ENCODE peak calls at places on chromosome 1, in ten cellular contexts. V is GM23338; F is heart right ventricle; S is Panc1; I is SK-N-SH; N is PC-3; O is small intestine; Y is CD8-positive, alpha-beta memory T cell; W is esophagus squamous epithelium; A is psoas muscle. U is an unnamed sample.

GRCh38 chr1:207124389-207124788 is 20.4 kb downstream of the C4BPA start:
- DNase-seq in V (no peak), F (no peak), S (no peak), I (no peak), N (no peak), O (peak; percentile 11), Y (no peak), W (no peak), A (no peak), U (no peak)

GRCh38 chr1:119784127-119784781 is 15.5 kb upstream of the HMGCS2 start:
- DNase-seq in V (no peak), F (no peak), S (no peak), I (no peak), N (peak; percentile 12), O (peak; percentile 66), Y (no peak), W (no peak), A (peak; percentile 72), U (peak; percentile 64)

GRCh38 chr1:234479866-234480265 is 887 bp upstream of the TARBP1 start:
- DNase-seq in V (no peak), F (no peak), S (no peak), I (no peak), N (no peak), O (no peak), Y (no peak), W (no peak), A (no peak), U (no peak)

GRCh38 chr1:29304025-29304684 is 67.8 kb downstream of the PTPRU start:
- DNase-seq in V (no peak), F (no peak), S (no peak), I (no peak), N (no peak), O (peak; percentile 30), Y (no peak), W (no peak), A (no peak), U (no peak)

GRCh38 chr1:217274927-217275616 is 355.8 kb downstream of the GPATCH2 start:
- DNase-seq in V (no peak), F (no peak), S (no peak), I (no peak), N (peak; percentile 97), O (no peak), Y (no peak), W (no peak), A (no peak), U (no peak)

GRCh38 chr1:61224609-61225008 is 142.2 kb downstream of the NFIA start:
- DNase-seq in V (no peak), F (peak; percentile 37), S (no peak), I (no peak), N (no peak), O (peak; percentile 6), Y (no peak), W (no peak), A (no peak), U (no peak)

GRCh38 chr1:156204686-156205085 is 8.1 kb upstream of the PMF1 start:
- DNase-seq in V (no peak), F (no peak), S (no peak), I (no peak), N (no peak), O (no peak), Y (no peak), W (no peak), A (no peak), U (no peak)

GRCh38 chr1:44707112-44707881 is 23.7 kb downstream of the RNU5D-1 start:
- DNase-seq in V (no peak), F (no peak), S (peak; percentile 77), I (no peak), N (peak; percentile 96), O (no peak), Y (no peak), W (no peak), A (no peak), U (no peak)

GRCh38 chr1:225896937-225897549 is 8.1 kb upstream of the LEFTY1 start:
- DNase-seq in V (no peak), F (no peak), S (no peak), I (no peak), N (peak; percentile 88), O (peak; percentile 77), Y (peak; percentile 69), W (no peak), A (no peak), U (no peak)

DNA sequence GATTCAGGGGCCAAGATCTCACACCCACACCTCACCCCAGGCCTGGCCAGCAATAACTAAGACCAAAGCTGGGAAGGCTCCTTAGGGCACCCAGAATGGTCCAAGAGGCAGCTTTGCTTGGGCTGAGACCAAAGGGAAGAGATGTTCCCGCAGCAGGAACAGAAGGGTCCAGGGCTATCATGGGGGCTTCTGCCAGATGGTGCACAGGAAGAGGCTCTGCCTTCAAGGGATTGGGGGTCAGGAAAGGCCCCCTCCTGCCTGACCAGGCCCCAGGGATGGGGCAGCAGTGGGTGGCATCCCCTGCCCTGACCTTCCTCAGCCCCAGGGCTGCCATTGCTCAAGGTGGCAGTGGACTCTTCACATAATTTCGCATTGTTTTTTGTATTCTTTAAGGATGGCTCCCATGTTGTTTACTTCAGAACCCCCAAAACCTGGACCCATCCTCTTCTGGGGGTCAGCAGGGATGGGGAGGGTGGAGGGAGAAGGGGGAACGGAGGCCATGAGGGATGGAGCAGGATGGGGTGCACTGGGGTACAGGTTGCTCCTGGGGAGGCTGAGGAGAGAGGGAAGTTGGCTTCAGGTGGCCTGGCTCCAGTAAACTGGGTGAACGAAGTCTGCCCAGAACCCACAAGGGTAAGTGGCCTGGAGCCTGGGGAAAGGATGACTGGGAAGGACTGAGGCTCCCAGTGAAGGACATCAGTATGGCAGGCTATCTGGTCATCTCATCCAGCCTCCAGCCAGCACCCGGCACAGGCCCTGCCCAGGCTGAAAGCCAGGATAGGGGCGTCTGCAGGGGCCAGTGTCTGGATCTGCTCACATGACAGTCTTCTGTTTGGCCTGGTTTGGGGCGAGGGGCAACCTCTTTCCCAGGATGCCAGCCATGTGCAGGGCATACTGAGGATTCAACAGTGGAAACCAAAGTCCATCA is 2.6 kb upstream of the NADK start:
- DNase-seq in V (no peak), F (no peak), S (no peak), I (peak; percentile 78), N (no peak), O (no peak), Y (no peak), W (no peak), A (no peak), U (no peak)
- H3K4me3 ChIP-seq in V (peak overlapping the region; percentile 89), F (no peak overlapping the region), S (no peak overlapping the region), I (no peak overlapping the region), N (no peak overlapping the region), O (no peak overlapping the region), Y (peak overlapping the region; percentile 65), W (no peak overlapping the region), A (no peak overlapping the region), U (no peak overlapping the region)

GRCh38 chr1:193457676-193458075 is 271.3 kb upstream of the B3GALT2 start:
- DNase-seq in V (no peak), F (no peak), S (no peak), I (no peak), N (no peak), O (peak; percentile 20), Y (peak; percentile 5), W (no peak), A (no peak), U (no peak)

GRCh38 chr1:193458628-193459027 is 272.2 kb upstream of the B3GALT2 start:
- DNase-seq in V (no peak), F (no peak), S (no peak), I (no peak), N (no peak), O (peak; percentile 20), Y (peak; percentile 27), W (no peak), A (no peak), U (no peak)

GRCh38 chr1:193462629-193463320 is 276.4 kb upstream of the B3GALT2 start:
- DNase-seq in V (peak; percentile 45), F (no peak), S (no peak), I (no peak), N (no peak), O (peak; percentile 14), Y (no peak), W (no peak), A (no peak), U (no peak)

DNA sequence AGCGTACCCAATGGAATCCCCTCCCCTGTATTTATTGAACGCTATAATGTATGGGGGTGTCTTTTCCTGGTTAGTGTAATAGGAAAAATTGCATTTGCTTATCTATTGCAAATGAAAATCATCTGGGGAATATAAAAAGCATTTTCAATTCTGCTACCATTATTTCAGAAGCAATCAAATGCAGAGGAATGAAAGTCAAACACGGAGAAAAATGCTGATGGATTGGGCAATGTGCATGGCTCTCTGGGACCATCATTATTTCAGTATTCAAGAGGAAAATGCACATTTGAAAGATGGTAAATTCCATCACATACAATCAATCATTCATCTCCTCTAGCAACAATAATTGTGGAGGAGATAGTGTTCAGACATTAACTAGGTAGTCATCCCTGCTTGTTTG is 277.1 kb upstream of the B3GALT2 start:
- DNase-seq in V (no peak), F (no peak), S (no peak), I (no peak), N (no peak), O (no peak), Y (no peak), W (no peak), A (no peak), U (no peak)
- H3K4me1 ChIP-seq in V (peaks cover 22% of the 10 kb centered on the region), F (no peaks in the 10 kb centered on the region), S (no peaks in the 10 kb centered on the region), I (no peaks in the 10 kb centered on the region), N (no peaks in the 10 kb centered on the region), O (no peaks in the 10 kb centered on the region), Y (peaks cover 18% of the 10 kb centered on the region), W (no peaks in the 10 kb centered on the region), A (no peaks in the 10 kb centered on the region), U (no peaks in the 10 kb centered on the region)

DNA sequence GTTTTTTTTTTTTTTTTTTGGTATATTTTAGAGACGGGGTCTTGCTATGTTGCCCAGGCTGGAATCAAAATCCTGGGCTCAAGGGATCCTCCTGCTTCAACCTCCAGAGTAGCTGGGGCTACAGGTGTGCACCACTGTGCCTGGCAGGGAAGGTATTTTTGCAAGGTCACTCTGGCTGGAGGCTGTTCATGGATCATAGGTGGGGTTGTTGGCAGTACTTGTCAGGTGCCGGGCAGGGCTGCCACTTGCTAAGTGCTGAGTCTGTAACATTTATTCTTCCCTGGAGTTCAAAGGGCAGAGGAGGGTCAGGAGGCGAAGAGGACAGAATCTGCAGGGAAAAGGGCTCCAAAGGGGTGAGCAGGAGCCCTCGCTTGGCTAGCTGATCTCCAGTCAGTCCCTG is 24.1 kb downstream of the A3GALT2 start:
- DNase-seq in V (no peak), F (no peak), S (no peak), I (no peak), N (no peak), O (peak; percentile 58), Y (no peak), W (no peak), A (no peak), U (peak; percentile 62)
- H3K4me3 ChIP-seq in V (no peak overlapping the region), F (no peak overlapping the region), S (no peak overlapping the region), I (no peak overlapping the region), N (no peak overlapping the region), O (no peak overlapping the region), Y (no peak overlapping the region), W (no peak overlapping the region), A (no peak overlapping the region), U (no peak overlapping the region)

GRCh38 chr1:103541431-103541830 is 15.9 kb downstream of the RNPC3 start:
- DNase-seq in V (no peak), F (no peak), S (no peak), I (no peak), N (no peak), O (no peak), Y (no peak), W (no peak), A (no peak), U (no peak)

GRCh38 chr1:103538226-103538625 is 12.7 kb downstream of the RNPC3 start:
- DNase-seq in V (no peak), F (no peak), S (no peak), I (no peak), N (no peak), O (no peak), Y (no peak), W (no peak), A (no peak), U (no peak)
- H3K4me1 ChIP-seq in V (no peaks in the 10 kb centered on the region), F (no peaks in the 10 kb centered on the region), S (no peaks in the 10 kb centered on the region), I (no peaks in the 10 kb centered on the region), N (no peaks in the 10 kb centered on the region), O (no peaks in the 10 kb centered on the region), Y (no peaks in the 10 kb centered on the region), W (no peaks in the 10 kb centered on the region), A (no peaks in the 10 kb centered on the region), U (peaks cover 3% of the 10 kb centered on the region)

GRCh38 chr1:212683357-212683722 is 16.3 kb downstream of the BATF3 start:
- DNase-seq in V (no peak), F (no peak), S (no peak), I (no peak), N (no peak), O (no peak), Y (peak; percentile 18), W (no peak), A (no peak), U (no peak)
- H3K4me3 ChIP-seq in V (no peak overlapping the region), F (no peak overlapping the region), S (no peak overlapping the region), I (no peak overlapping the region), N (no peak overlapping the region), O (no peak overlapping the region), Y (no peak overlapping the region), W (no peak overlapping the region), A (no peak overlapping the region), U (no peak overlapping the region)

U was measured in aorta.